ENCODE peak calls at places on chromosomes 1 and 21, in seven cellular contexts. W is fibroblast of the aortic adventitia, Q is OCI-LY7, L is fibroblast of lung, R is cardiac fibroblast, X is heart left ventricle, B is transverse colon. U is an unnamed sample.

GRCh38 chr1:15000030-15000429 is 153.5 kb upstream of the TMEM51 start:
- DNase-seq in W (no peak), Q (no peak), L (no peak), R (no peak), X (no peak), B (no peak), U (no peak)

GRCh38 chr1:43319766-43320165 is 17.9 kb upstream of the MPL start:
- DNase-seq in W (no peak), Q (no peak), L (no peak), R (no peak), X (no peak), B (no peak), U (no peak)

GRCh38 chr21:28074676-28075075 is 918.0 kb downstream of the LTN1 start:
- DNase-seq in W (no peak), Q (no peak), L (no peak), R (no peak), X (no peak), B (no peak), U (no peak)

GRCh38 chr1:25003000-25003399 is 72.9 kb upstream of the RUNX3 start:
- DNase-seq in W (no peak), Q (no peak), L (no peak), R (no peak), X (no peak), B (no peak), U (no peak)

GRCh38 chr21:31609081-31609480 is 50.4 kb upstream of the SOD1 start:
- DNase-seq in W (no peak), Q (peak), L (no peak), R (peak), X (no peak), B (no peak), U (no peak)

GRCh38 chr1:99441234-99442095 is 177.2 kb downstream of the PLPPR4 start:
- DNase-seq in W (peak), Q (no peak), L (peak), R (no peak), X (no peak), B (no peak), U (no peak)

GRCh38 chr1:24928631-24929090 is 1.4 kb downstream of the RUNX3 start:
- DNase-seq in W (no peak), Q (peak), L (no peak), R (no peak), X (no peak), B (peak), U (no peak)

GRCh38 chr1:221708076-221708571 is 33.8 kb downstream of the DUSP10 start:
- DNase-seq in W (no peak), Q (no peak), L (peak), R (peak), X (no peak), B (no peak), U (peak)

GRCh38 chr1:5645929-5646328 is 346.3 kb downstream of the NPHP4 start:
- DNase-seq in W (no peak), Q (no peak), L (no peak), R (no peak), X (no peak), B (no peak), U (no peak)

GRCh38 chr1:20389551-20389950 is 96.5 kb downstream of the CAMK2N1 start:
- DNase-seq in W (no peak), Q (peak), L (no peak), R (no peak), X (no peak), B (no peak), U (no peak)

GRCh38 chr1:55951291-55951690 is 628.1 kb downstream of the PLPP3 start:
- DNase-seq in W (peak), Q (no peak), L (peak), R (no peak), X (no peak), B (no peak), U (no peak)

GRCh38 chr1:1285618-1286311 is 5.5 kb downstream of the SCNN1D start:
- DNase-seq in W (no peak), Q (no peak), L (no peak), R (no peak), X (no peak), B (peak), U (no peak)

GRCh38 chr1:42380617-42381423 is at the start of gene RIMKLA:
- DNase-seq in W (no peak), Q (no peak), L (peak), R (peak), X (peak), B (peak), U (peak)

GRCh38 chr1:221921936-221922335 is 180.0 kb upstream of the DUSP10 start:
- DNase-seq in W (no peak), Q (no peak), L (no peak), R (no peak), X (no peak), B (no peak), U (no peak)

GRCh38 chr1:175818929-175819328 is 75.5 kb upstream of the TNR start:
- DNase-seq in W (no peak), Q (no peak), L (no peak), R (no peak), X (no peak), B (no peak), U (no peak)

GRCh38 chr21:43938751-43939442 is 73.2 kb upstream of the TRAPPC10 start:
- DNase-seq in W (peak), Q (peak), L (peak), R (peak), X (peak), B (peak), U (peak)

GRCh38 chr21:42358261-42358660 is 7.5 kb upstream of the TFF2 start:
- DNase-seq in W (no peak), Q (no peak), L (no peak), R (no peak), X (no peak), B (no peak), U (no peak)

GRCh38 chr1:39635871-39636210 is 3.6 kb downstream of the HEYL start:
- DNase-seq in W (no peak), Q (no peak), L (no peak), R (no peak), X (no peak), B (no peak), U (no peak)

GRCh38 chr1:85496881-85497582 is 32.1 kb upstream of the DDAH1 start:
- DNase-seq in W (no peak), Q (no peak), L (peak), R (no peak), X (no peak), B (no peak), U (no peak)

GRCh38 chr1:85504417-85504816 is 39.5 kb upstream of the DDAH1 start:
- DNase-seq in W (peak), Q (no peak), L (peak), R (no peak), X (no peak), B (no peak), U (no peak)

GRCh38 chr1:85502171-85502570 is 37.2 kb upstream of the DDAH1 start:
- DNase-seq in W (no peak), Q (no peak), L (peak), R (peak), X (no peak), B (no peak), U (no peak)

GRCh38 chr1:85501355-85501898 is 36.5 kb upstream of the DDAH1 start:
- DNase-seq in W (no peak), Q (no peak), L (no peak), R (no peak), X (no peak), B (no peak), U (no peak)

GRCh38 chr1:85502625-85503083 is 37.7 kb upstream of the DDAH1 start:
- DNase-seq in W (peak), Q (peak), L (peak), R (peak), X (peak), B (peak), U (no peak)
- TF ChIP-seq CTCF in W (peak), Q (peak), L (peak), R (peak), X (peak), B (peak), U (peak)

DNA sequence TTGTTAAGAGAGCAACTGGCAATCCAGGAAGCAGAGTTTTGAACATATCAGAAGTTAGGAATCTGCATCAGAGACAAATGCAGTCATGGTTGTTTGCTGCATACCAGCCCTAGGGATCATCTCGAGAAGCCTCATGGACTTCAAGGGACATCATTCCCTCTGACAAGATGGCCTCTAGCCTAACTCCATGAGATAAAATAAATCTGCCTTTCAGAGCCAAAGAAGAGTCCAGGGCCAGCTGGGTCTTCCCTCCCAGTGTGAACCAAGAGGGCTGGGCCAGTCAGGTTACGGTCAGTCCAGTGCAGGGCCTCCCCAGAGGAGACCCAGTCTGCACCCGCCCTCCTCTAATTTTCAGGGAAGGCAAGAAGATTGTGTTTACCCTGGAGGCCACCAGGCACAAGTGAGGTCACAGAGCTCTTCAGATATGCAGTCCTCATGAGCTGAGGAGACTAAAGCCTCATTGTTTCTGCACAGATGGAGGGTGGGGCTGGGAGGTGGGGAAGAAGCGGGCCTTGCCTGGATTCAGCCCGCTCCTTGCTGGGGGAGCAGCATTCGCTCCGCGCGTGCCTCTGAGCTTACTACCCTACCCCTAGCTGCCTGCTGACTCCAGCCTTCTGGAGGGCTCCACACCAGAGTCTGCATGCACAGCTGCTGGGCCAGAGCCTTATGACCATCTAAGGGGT is 52.8 kb downstream of the CAPN2 start:
- DNase-seq in W (peak), Q (no peak), L (peak), R (peak), X (peak), B (peak), U (no peak)
- TF ChIP-seq CTCF in W (no peak), Q (no peak), L (no peak), R (no peak), X (no peak), B (no peak), U (no peak)

DNA sequence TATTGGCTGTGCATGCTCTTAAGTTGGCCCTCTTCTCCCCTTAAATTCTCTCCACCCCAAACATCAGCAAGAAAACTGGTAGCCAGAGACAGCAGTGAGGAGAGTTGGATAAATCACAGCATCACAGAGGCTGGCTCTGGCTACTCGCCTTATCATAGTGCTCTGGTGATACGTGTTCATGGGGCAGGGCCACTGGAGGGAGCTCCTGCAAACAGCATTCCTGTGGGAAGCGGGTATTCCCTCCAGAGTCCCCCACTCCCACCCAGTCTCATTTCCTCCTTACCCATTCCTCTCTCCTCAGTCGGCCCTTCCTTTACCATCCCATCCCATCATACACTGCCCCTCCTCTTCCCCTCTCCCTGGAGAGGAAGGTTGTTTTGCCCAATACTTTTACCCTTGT is 7.1 kb downstream of the NHLH2 start:
- DNase-seq in W (no peak), Q (no peak), L (no peak), R (no peak), X (no peak), B (no peak), U (no peak)
- TF ChIP-seq CTCF in W (no peak), Q (no peak), L (no peak), R (no peak), X (no peak), B (no peak), U (no peak)

GRCh38 chr1:195105773-195106172 is 1502.5 kb downstream of the KCNT2 start:
- DNase-seq in W (no peak), Q (no peak), L (no peak), R (no peak), X (no peak), B (no peak), U (no peak)

DNA sequence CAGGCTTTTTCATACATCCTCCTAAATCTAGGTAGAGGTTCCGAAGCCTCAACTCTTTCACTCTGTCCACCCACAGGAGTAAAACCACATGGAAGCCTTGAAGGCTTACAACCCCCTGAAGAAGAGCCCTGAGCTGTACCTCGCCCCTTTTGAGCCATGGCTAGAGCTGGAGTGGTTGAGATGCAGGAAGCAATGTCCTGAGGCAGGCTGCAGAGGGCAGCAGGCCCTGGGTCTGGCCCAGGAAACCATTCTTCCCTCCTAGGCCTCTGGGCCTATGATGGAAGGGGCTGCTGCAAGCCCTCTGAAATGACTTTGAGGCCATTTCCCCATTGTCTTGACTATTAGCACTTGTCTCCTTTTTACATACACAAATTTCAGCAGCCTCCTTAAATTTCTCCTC is 1503.0 kb downstream of the KCNT2 start:
- DNase-seq in W (no peak), Q (no peak), L (no peak), R (no peak), X (no peak), B (no peak), U (no peak)
- TF ChIP-seq CTCF in W (no peak), Q (no peak), L (peak), R (no peak), X (no peak), B (no peak), U (peak)

GRCh38 chr1:2382621-2383361 is 8.6 kb downstream of the MORN1 start:
- DNase-seq in W (no peak), Q (peak), L (peak), R (peak), X (no peak), B (peak), U (peak)
- TF ChIP-seq CTCF in W (peak), Q (peak), L (peak), R (peak), X (peak), B (peak), U (peak)

U was measured in GM13977.